ENCODE peak calls at places on chromosomes 3 and 15, in eight cellular contexts. E is M059J; S is cardiac muscle cell; Y is tibial artery; O is Ammon's horn; C is stimulated activated CD4-positive, alpha-beta T cell treated with anti-CD3 and anti-CD28 coated beads, Interleukin-2, amount 100 ng/mL, for 48 hours; K is putamen; G is anterior cingulate cortex. Q is an unnamed sample.

GRCh38 chr3:171878441-171879225 is 35.5 kb downstream of the TMEM212 start:
- DNase-seq in E (peak; percentile 44), S (no peak), Y (no peak), O (no peak), C (no peak), K (no peak), G (no peak), Q (no peak)

GRCh38 chr15:28955686-28956421 is 70.1 kb downstream of the APBA2 start:
- DNase-seq in E (peak; percentile 93), S (no peak), Y (no peak), O (no peak), C (no peak), K (no peak), G (no peak), Q (no peak)

GRCh38 chr3:21273256-21273999 is 477.6 kb downstream of the ZNF385D start:
- DNase-seq in E (no peak), S (no peak), Y (no peak), O (no peak), C (no peak), K (no peak), G (no peak), Q (no peak)

GRCh38 chr3:165233521-165234195 is 37.5 kb upstream of the SLITRK3 start:
- DNase-seq in E (no peak), S (peak; percentile 27), Y (no peak), O (no peak), C (no peak), K (no peak), G (no peak), Q (no peak)

GRCh38 chr3:148146241-148146640 is 551.5 kb upstream of the AGTR1 start:
- DNase-seq in E (no peak), S (no peak), Y (no peak), O (no peak), C (no peak), K (no peak), G (no peak), Q (no peak)

GRCh38 chr15:67521770-67522568 is 1.0 kb downstream of the C15orf61 start:
- DNase-seq in E (peak; percentile 60), S (no peak), Y (no peak), O (no peak), C (no peak), K (no peak), G (no peak), Q (no peak)

GRCh38 chr3:43423142-43423541 is 136.8 kb downstream of the SNRK start:
- DNase-seq in E (peak; percentile 49), S (no peak), Y (peak; percentile 86), O (no peak), C (no peak), K (no peak), G (no peak), Q (peak; percentile 31)

GRCh38 chr15:56989411-56989924 is 71.0 kb downstream of the TCF12 start:
- DNase-seq in E (no peak), S (peak; percentile 12), Y (no peak), O (no peak), C (no peak), K (no peak), G (no peak), Q (no peak)

GRCh38 chr3:82342521-82342920 is 581.1 kb upstream of the GBE1 start:
- DNase-seq in E (no peak), S (no peak), Y (no peak), O (no peak), C (no peak), K (no peak), G (no peak), Q (no peak)

GRCh38 chr3:123733805-123734526 is 149.1 kb upstream of the HACD2 start:
- DNase-seq in E (peak; percentile 99), S (no peak), Y (no peak), O (no peak), C (no peak), K (no peak), G (no peak), Q (no peak)